ENCODE peak calls at places on chromosomes 4 and X, in eight cellular contexts. One of them, this sample, is unnamed.
A peak's percentile ranks its signal among the peaks of the same experiment; 100 is the strongest.

GRCh38 chr4:70913947-70914445 is 11.8 kb downstream of the MOB1B start:
- DNase-seq in GM23338: peak; percentile 25
- DNase-seq in breast epithelium: no peak
- DNase-seq in Panc1: no peak
- DNase-seq in H1: no peak
- DNase-seq in endothelial cell of umbilical vein: no peak
- DNase-seq in vagina: no peak
- DNase-seq in sigmoid colon: no peak
- DNase-seq in this sample: no peak

GRCh38 chr4:2931765-2932560 is 31.2 kb downstream of the NOP14 start:
- DNase-seq in vagina: no peak
- DNase-seq in H1: no peak
- DNase-seq in breast epithelium: peak; percentile 51
- DNase-seq in sigmoid colon: peak; percentile 80
- DNase-seq in GM23338: peak; percentile 63
- DNase-seq in endothelial cell of umbilical vein: peak; percentile 42
- DNase-seq in Panc1: no peak
- DNase-seq in this sample: peak; percentile 96

GRCh38 chrX:43728002-43728401 is 71.9 kb downstream of the MAOA start:
- DNase-seq in H1: no peak
- DNase-seq in Panc1: no peak
- DNase-seq in breast epithelium: no peak
- DNase-seq in vagina: no peak
- DNase-seq in sigmoid colon: no peak
- DNase-seq in endothelial cell of umbilical vein: no peak
- DNase-seq in GM23338: no peak
- DNase-seq in this sample: no peak

GRCh38 chr4:112170451-112170993 is 25.3 kb downstream of the FAM241A start:
- DNase-seq in sigmoid colon: no peak
- DNase-seq in Panc1: peak; percentile 66
- DNase-seq in endothelial cell of umbilical vein: peak; percentile 74
- DNase-seq in breast epithelium: no peak
- DNase-seq in GM23338: no peak
- DNase-seq in H1: no peak
- DNase-seq in vagina: no peak
- DNase-seq in this sample: no peak

GRCh38 chr4:35461931-35462659 is 782.2 kb downstream of the ARAP2 start:
- DNase-seq in GM23338: peak; percentile 33
- DNase-seq in H1: no peak
- DNase-seq in breast epithelium: no peak
- DNase-seq in vagina: no peak
- DNase-seq in sigmoid colon: no peak
- DNase-seq in Panc1: no peak
- DNase-seq in endothelial cell of umbilical vein: no peak
- DNase-seq in this sample: peak; percentile 14

GRCh38 chr4:56613101-56613862 is 67.8 kb downstream of the HOPX start:
- DNase-seq in breast epithelium: no peak
- DNase-seq in Panc1: no peak
- DNase-seq in GM23338: peak; percentile 23
- DNase-seq in vagina: no peak
- DNase-seq in sigmoid colon: no peak
- DNase-seq in endothelial cell of umbilical vein: peak; percentile 5
- DNase-seq in H1: no peak
- DNase-seq in this sample: no peak

GRCh38 chr4:98558366-98558765 is 100.0 kb downstream of the TSPAN5 start:
- DNase-seq in sigmoid colon: no peak
- DNase-seq in Panc1: no peak
- DNase-seq in vagina: no peak
- DNase-seq in H1: no peak
- DNase-seq in endothelial cell of umbilical vein: no peak
- DNase-seq in GM23338: peak; percentile 67
- DNase-seq in breast epithelium: no peak
- DNase-seq in this sample: no peak

GRCh38 chr4:145851516-145852201 is 87.0 kb downstream of the ZNF827 start:
- DNase-seq in GM23338: no peak
- DNase-seq in breast epithelium: no peak
- DNase-seq in endothelial cell of umbilical vein: no peak
- DNase-seq in Panc1: no peak
- DNase-seq in vagina: no peak
- DNase-seq in sigmoid colon: no peak
- DNase-seq in H1: no peak
- DNase-seq in this sample: no peak

GRCh38 chrX:48467331-48467761 is 2.7 kb downstream of the SLC38A5 start:
- DNase-seq in GM23338: peak; percentile 5
- DNase-seq in H1: no peak
- DNase-seq in breast epithelium: no peak
- DNase-seq in vagina: peak; percentile 77
- DNase-seq in Panc1: no peak
- DNase-seq in endothelial cell of umbilical vein: no peak
- DNase-seq in sigmoid colon: no peak
- DNase-seq in this sample: no peak

GRCh38 chrX:133633162-133633561 is 217.9 kb upstream of the GPC4 start:
- DNase-seq in sigmoid colon: no peak
- DNase-seq in vagina: no peak
- DNase-seq in Panc1: no peak
- DNase-seq in H1: no peak
- DNase-seq in GM23338: no peak
- DNase-seq in breast epithelium: no peak
- DNase-seq in endothelial cell of umbilical vein: no peak
- DNase-seq in this sample: no peak

GRCh38 chr4:128604840-128605239 is 204.7 kb upstream of the JADE1 start:
- DNase-seq in endothelial cell of umbilical vein: no peak
- DNase-seq in H1: no peak
- DNase-seq in breast epithelium: no peak
- DNase-seq in GM23338: no peak
- DNase-seq in vagina: no peak
- DNase-seq in sigmoid colon: no peak
- DNase-seq in Panc1: no peak
- DNase-seq in this sample: no peak

GRCh38 chrX:17361620-17362019 is 13.4 kb upstream of the NHS start:
- DNase-seq in vagina: no peak
- DNase-seq in GM23338: peak; percentile 86
- DNase-seq in breast epithelium: no peak
- DNase-seq in sigmoid colon: no peak
- DNase-seq in H1: no peak
- DNase-seq in Panc1: no peak
- DNase-seq in endothelial cell of umbilical vein: no peak
- DNase-seq in this sample: no peak

GRCh38 chr4:89995824-89996223 is 101.2 kb downstream of the MMRN1 start:
- DNase-seq in Panc1: no peak
- DNase-seq in vagina: no peak
- DNase-seq in endothelial cell of umbilical vein: no peak
- DNase-seq in breast epithelium: no peak
- DNase-seq in sigmoid colon: no peak
- DNase-seq in H1: no peak
- DNase-seq in GM23338: no peak
- DNase-seq in this sample: no peak

GRCh38 chr4:80192937-80193336 is 4.4 kb upstream of the PRDM8 start:
- DNase-seq in H1: no peak
- DNase-seq in sigmoid colon: no peak
- DNase-seq in vagina: no peak
- DNase-seq in endothelial cell of umbilical vein: no peak
- DNase-seq in GM23338: no peak
- DNase-seq in breast epithelium: no peak
- DNase-seq in Panc1: no peak
- DNase-seq in this sample: no peak

DNA sequence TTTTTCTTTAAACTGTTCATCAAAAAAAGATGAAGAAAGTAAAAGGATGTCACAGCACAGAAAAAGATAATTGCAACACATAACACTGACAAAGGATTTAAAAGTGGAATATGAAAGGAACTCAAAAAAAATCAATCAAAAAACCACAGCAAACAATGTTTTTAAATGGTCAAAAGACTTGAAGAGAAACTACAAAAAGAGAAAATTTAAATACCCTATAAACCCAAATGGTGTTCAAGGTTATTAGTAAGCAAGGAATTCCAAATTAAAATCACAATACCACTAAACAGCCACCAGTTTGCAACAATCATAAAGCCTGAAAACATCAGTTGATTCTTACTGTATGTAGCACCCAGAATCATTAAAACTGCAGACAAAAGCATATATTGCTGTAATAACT is 36.5 kb upstream of the PCDH10 start:
- DNase-seq in breast epithelium: no peak
- DNase-seq in H1: no peak
- DNase-seq in vagina: no peak
- DNase-seq in Panc1: no peak
- DNase-seq in endothelial cell of umbilical vein: no peak
- DNase-seq in sigmoid colon: no peak
- DNase-seq in GM23338: no peak
- DNase-seq in this sample: no peak
- TF ChIP-seq POLR2AphosphoS5 in breast epithelium: no peak
- TF ChIP-seq POLR2AphosphoS5 in H1: no peak
- TF ChIP-seq POLR2AphosphoS5 in vagina: no peak
- TF ChIP-seq POLR2AphosphoS5 in Panc1: no peak
- TF ChIP-seq POLR2AphosphoS5 in endothelial cell of umbilical vein: no peak
- TF ChIP-seq POLR2AphosphoS5 in sigmoid colon: no peak
- TF ChIP-seq POLR2AphosphoS5 in GM23338: no peak
- TF ChIP-seq POLR2AphosphoS5 in this sample: no peak

GRCh38 chr4:38178666-38178995 is 218.4 kb downstream of the PTTG2 start:
- DNase-seq in H1: no peak
- DNase-seq in breast epithelium: no peak
- DNase-seq in endothelial cell of umbilical vein: no peak
- DNase-seq in vagina: no peak
- DNase-seq in sigmoid colon: no peak
- DNase-seq in Panc1: no peak
- DNase-seq in GM23338: no peak
- DNase-seq in this sample: no peak

GRCh38 chr4:38179690-38180299 is 219.6 kb downstream of the PTTG2 start:
- DNase-seq in H1: peak; percentile 41
- DNase-seq in endothelial cell of umbilical vein: peak; percentile 77
- DNase-seq in sigmoid colon: peak; percentile 87
- DNase-seq in Panc1: no peak
- DNase-seq in GM23338: peak; percentile 82
- DNase-seq in vagina: no peak
- DNase-seq in breast epithelium: peak; percentile 70
- DNase-seq in this sample: peak; percentile 65

GRCh38 chr4:38174811-38175210 is 214.6 kb downstream of the PTTG2 start:
- DNase-seq in vagina: no peak
- DNase-seq in Panc1: no peak
- DNase-seq in breast epithelium: no peak
- DNase-seq in sigmoid colon: no peak
- DNase-seq in endothelial cell of umbilical vein: peak; percentile 16
- DNase-seq in GM23338: no peak
- DNase-seq in H1: no peak
- DNase-seq in this sample: no peak

GRCh38 chr4:38177792-38178665 is 217.8 kb downstream of the PTTG2 start:
- DNase-seq in endothelial cell of umbilical vein: no peak
- DNase-seq in sigmoid colon: peak; percentile 85
- DNase-seq in GM23338: no peak
- DNase-seq in Panc1: no peak
- DNase-seq in vagina: no peak
- DNase-seq in H1: no peak
- DNase-seq in breast epithelium: no peak
- DNase-seq in this sample: peak; percentile 77

DNA sequence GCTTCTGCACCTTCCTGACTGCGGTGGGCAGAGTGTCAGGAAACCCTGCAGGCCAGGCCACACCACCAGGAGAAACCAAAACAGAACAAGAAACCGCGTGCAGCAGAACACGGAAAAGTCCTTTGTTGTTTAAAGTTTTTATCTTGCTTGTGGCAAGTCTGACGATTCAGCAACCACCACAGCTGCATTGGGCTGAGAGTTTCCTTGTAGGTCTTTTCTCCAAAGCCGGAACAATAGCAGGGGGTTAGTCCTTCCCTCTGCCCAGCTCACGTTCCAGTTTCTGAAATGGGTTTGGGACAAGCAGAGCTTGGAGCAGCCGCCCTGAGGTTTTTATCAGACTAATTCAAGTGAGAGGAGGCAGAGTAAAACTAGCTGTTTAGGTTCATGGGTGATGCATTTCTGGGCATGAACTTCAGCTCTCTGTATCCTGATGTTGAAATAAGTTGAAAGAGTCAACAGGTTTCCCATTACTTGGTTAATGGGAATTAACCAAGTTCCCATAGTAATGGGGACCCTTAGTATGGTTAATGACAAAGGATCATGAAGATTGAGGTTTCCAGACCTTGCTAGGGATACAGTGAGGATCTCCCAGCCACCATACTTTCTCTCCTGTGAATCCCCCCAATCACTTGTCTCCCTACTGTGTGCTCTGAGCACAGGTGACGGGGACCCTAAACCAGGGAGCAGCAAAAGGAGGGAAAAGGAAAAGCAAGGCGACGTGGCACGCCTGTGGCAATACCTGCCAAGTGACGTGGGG is 217.0 kb downstream of the PTTG2 start:
- DNase-seq in breast epithelium: no peak
- DNase-seq in vagina: no peak
- DNase-seq in GM23338: no peak
- DNase-seq in Panc1: no peak
- DNase-seq in sigmoid colon: no peak
- DNase-seq in endothelial cell of umbilical vein: peak; percentile 48
- DNase-seq in H1: no peak
- DNase-seq in this sample: no peak
- TF ChIP-seq POLR2AphosphoS5 in breast epithelium: no peak
- TF ChIP-seq POLR2AphosphoS5 in vagina: no peak
- TF ChIP-seq POLR2AphosphoS5 in GM23338: no peak
- TF ChIP-seq POLR2AphosphoS5 in Panc1: no peak
- TF ChIP-seq POLR2AphosphoS5 in sigmoid colon: no peak
- TF ChIP-seq POLR2AphosphoS5 in endothelial cell of umbilical vein: no peak
- TF ChIP-seq POLR2AphosphoS5 in H1: no peak
- TF ChIP-seq POLR2AphosphoS5 in this sample: peak; percentile 50

DNA sequence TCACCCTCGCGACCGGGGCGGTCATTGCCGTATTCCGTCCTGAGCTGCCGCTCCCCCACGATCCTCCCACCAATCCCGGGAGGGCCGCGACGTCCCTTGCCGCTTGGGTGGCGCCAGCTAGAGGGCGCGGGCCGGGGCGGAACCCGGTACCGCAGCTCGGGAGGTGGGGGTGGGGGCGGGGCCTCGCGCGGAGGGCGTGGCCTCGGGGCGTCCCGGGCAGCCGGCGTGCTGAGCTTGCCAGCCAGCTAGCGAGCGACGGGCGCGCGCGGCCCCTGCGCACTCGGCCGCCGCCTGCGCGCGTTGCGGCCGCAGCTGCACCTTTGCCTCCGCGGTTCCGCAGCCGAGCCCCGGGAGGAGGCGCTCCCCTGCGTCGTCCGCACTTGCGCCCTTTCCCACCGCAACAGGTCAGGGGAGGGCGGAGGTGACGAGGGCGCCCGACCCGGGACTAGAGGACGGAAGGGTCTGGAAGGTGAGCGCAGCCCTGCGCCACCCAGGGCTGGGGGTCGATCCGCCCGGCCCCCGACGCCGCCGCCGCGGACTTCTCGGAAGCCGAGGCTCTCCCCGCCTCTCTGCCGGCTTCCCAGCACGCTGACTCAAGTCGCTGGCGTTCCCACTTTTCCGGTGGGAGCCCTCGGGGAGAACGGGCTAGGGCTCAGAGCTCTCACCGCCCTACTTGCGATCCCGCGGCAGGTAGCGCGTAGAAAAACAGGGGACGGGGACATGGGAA is at the start of gene AFF1:
- DNase-seq in GM23338: peak; percentile 94
- DNase-seq in H1: peak; percentile 81
- DNase-seq in Panc1: peak; percentile 57
- DNase-seq in sigmoid colon: peak; percentile 97
- DNase-seq in vagina: peak; percentile 95
- DNase-seq in breast epithelium: peak; percentile 92
- DNase-seq in endothelial cell of umbilical vein: peak; percentile 93
- DNase-seq in this sample: peak; percentile 94
- TF ChIP-seq POLR2AphosphoS5 in GM23338: peak; percentile 87
- TF ChIP-seq POLR2AphosphoS5 in H1: peak; percentile 91
- TF ChIP-seq POLR2AphosphoS5 in Panc1: peak; percentile 56
- TF ChIP-seq POLR2AphosphoS5 in sigmoid colon: peak; percentile 90
- TF ChIP-seq POLR2AphosphoS5 in vagina: peak; percentile 88
- TF ChIP-seq POLR2AphosphoS5 in breast epithelium: peak; percentile 84
- TF ChIP-seq POLR2AphosphoS5 in endothelial cell of umbilical vein: peak; percentile 96
- TF ChIP-seq POLR2AphosphoS5 in this sample: peak; percentile 81

GRCh38 chr4:121118344-121118743 is 45.8 kb downstream of the TNIP3 start:
- DNase-seq in breast epithelium: no peak
- DNase-seq in H1: no peak
- DNase-seq in vagina: no peak
- DNase-seq in Panc1: no peak
- DNase-seq in endothelial cell of umbilical vein: no peak
- DNase-seq in GM23338: no peak
- DNase-seq in sigmoid colon: no peak
- DNase-seq in this sample: no peak
- TF ChIP-seq POLR2AphosphoS5 in breast epithelium: no peak
- TF ChIP-seq POLR2AphosphoS5 in H1: no peak
- TF ChIP-seq POLR2AphosphoS5 in vagina: no peak
- TF ChIP-seq POLR2AphosphoS5 in Panc1: no peak
- TF ChIP-seq POLR2AphosphoS5 in endothelial cell of umbilical vein: no peak
- TF ChIP-seq POLR2AphosphoS5 in GM23338: no peak
- TF ChIP-seq POLR2AphosphoS5 in sigmoid colon: no peak
- TF ChIP-seq POLR2AphosphoS5 in this sample: no peak

This sample was measured in HL-60.